ENCODE peak calls at places on chromosomes 6 and 20, in four cellular contexts. One of them, this sample, is unnamed.

GRCh38 chr6:113627480-113627879 is 229.7 kb upstream of the MARCKS start:
- DNase-seq in heart left ventricle: no peak
- DNase-seq in left ventricle myocardium inferior: no peak
- DNase-seq in Peyer's patch: no peak
- DNase-seq in this sample: no peak

GRCh38 chr20:20795721-20796120 is 83.3 kb upstream of the RALGAPA2 start:
- DNase-seq in heart left ventricle: no peak
- DNase-seq in left ventricle myocardium inferior: no peak
- DNase-seq in Peyer's patch: no peak
- DNase-seq in this sample: no peak

GRCh38 chr6:53495496-53495895 is 49.4 kb downstream of the GCLC start:
- DNase-seq in heart left ventricle: no peak
- DNase-seq in left ventricle myocardium inferior: no peak
- DNase-seq in Peyer's patch: no peak
- DNase-seq in this sample: no peak

GRCh38 chr6:124434416-124434815 is 527.8 kb upstream of the RNF217 start:
- DNase-seq in heart left ventricle: no peak
- DNase-seq in left ventricle myocardium inferior: no peak
- DNase-seq in Peyer's patch: no peak
- DNase-seq in this sample: no peak

GRCh38 chr6:72748759-72749158 is 126.9 kb downstream of the KCNQ5 start:
- DNase-seq in heart left ventricle: no peak
- DNase-seq in left ventricle myocardium inferior: no peak
- DNase-seq in Peyer's patch: no peak
- DNase-seq in this sample: no peak

GRCh38 chr6:36998723-36999466 is 6.6 kb upstream of the FGD2 start:
- DNase-seq in heart left ventricle: no peak
- DNase-seq in left ventricle myocardium inferior: no peak
- DNase-seq in Peyer's patch: no peak
- DNase-seq in this sample: no peak

GRCh38 chr6:49468042-49468441 is 4.9 kb downstream of the CENPQ start:
- DNase-seq in heart left ventricle: peak; percentile 39
- DNase-seq in left ventricle myocardium inferior: no peak
- DNase-seq in Peyer's patch: no peak
- DNase-seq in this sample: no peak

GRCh38 chr6:109738200-109738599 is 47.1 kb downstream of the FIG4 start:
- DNase-seq in heart left ventricle: no peak
- DNase-seq in left ventricle myocardium inferior: no peak
- DNase-seq in Peyer's patch: no peak
- DNase-seq in this sample: no peak

GRCh38 chr6:48101277-48101676 is 9.7 kb downstream of the PTCHD4 start:
- DNase-seq in heart left ventricle: no peak
- DNase-seq in left ventricle myocardium inferior: no peak
- DNase-seq in Peyer's patch: no peak
- DNase-seq in this sample: no peak

GRCh38 chr6:15504581-15505350 is 158.1 kb downstream of the DTNBP1 start:
- DNase-seq in heart left ventricle: peak; percentile 79
- DNase-seq in left ventricle myocardium inferior: peak; percentile 73
- DNase-seq in Peyer's patch: no peak
- DNase-seq in this sample: no peak

GRCh38 chr20:62512812-62513211 is 37.0 kb upstream of the GATA5 start:
- DNase-seq in heart left ventricle: no peak
- DNase-seq in left ventricle myocardium inferior: no peak
- DNase-seq in Peyer's patch: no peak
- DNase-seq in this sample: no peak

GRCh38 chr6:92369309-92369708 is 1050.0 kb downstream of the EPHA7 start:
- DNase-seq in heart left ventricle: no peak
- DNase-seq in left ventricle myocardium inferior: no peak
- DNase-seq in Peyer's patch: no peak
- DNase-seq in this sample: no peak

GRCh38 chr6:49713346-49713745 is at the start of gene CRISP2:
- DNase-seq in heart left ventricle: no peak
- DNase-seq in left ventricle myocardium inferior: no peak
- DNase-seq in Peyer's patch: no peak
- DNase-seq in this sample: no peak

GRCh38 chr20:400451-401275 is 7.4 kb upstream of the RBCK1 start:
- DNase-seq in heart left ventricle: no peak
- DNase-seq in left ventricle myocardium inferior: no peak
- DNase-seq in Peyer's patch: no peak
- DNase-seq in this sample: no peak

DNA sequence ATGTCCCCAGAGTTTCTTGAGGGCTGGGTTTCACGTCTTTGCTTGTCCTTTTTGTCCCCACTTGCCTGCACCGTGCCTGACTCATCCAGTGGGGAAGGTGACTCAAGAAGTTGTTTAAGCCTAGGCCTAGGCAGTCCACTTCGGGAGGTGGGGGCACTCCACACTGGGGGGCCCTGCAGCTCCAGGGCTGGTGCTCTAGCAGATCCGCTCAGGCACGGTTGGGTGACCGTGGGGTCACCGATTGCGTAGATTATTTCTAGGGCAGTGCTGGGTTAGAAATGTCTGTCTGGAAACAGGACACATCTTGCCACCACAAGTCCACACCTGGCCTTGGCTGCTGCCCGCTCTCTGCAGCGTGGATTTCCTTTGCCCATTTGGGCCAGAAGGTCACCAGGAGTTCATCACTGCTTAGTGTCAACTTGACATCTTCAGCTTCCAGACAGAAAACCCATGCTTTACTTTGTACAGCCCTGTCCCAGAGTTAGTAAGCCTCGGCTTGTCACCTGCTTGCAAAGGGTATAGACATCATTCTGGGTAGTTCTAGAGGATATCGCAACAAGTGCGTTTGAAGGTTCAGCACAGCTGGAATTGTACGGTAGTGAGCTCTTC is 13.6 kb upstream of the C20orf144 start:
- DNase-seq in heart left ventricle: no peak
- DNase-seq in left ventricle myocardium inferior: peak; percentile 13
- DNase-seq in Peyer's patch: no peak
- DNase-seq in this sample: no peak
- H3K36me3 ChIP-seq in heart left ventricle: peaks cover 8% of the 10 kb centered on the region
- H3K36me3 ChIP-seq in left ventricle myocardium inferior: peaks cover 27% of the 10 kb centered on the region
- H3K36me3 ChIP-seq in Peyer's patch: no peaks in the 10 kb centered on the region
- H3K36me3 ChIP-seq in this sample: peaks cover 6% of the 10 kb centered on the region

GRCh38 chr20:37492945-37493344 is 28.1 kb upstream of the NNAT start:
- DNase-seq in heart left ventricle: no peak
- DNase-seq in left ventricle myocardium inferior: no peak
- DNase-seq in Peyer's patch: no peak
- DNase-seq in this sample: no peak
- H3K27me3 ChIP-seq in heart left ventricle: no peaks in the 10 kb centered on the region
- H3K27me3 ChIP-seq in left ventricle myocardium inferior: no peaks in the 10 kb centered on the region
- H3K27me3 ChIP-seq in Peyer's patch: no peaks in the 10 kb centered on the region
- H3K27me3 ChIP-seq in this sample: no peaks in the 10 kb centered on the region

GRCh38 chr6:35048631-35049083 is 92.5 kb downstream of the TCP11 start:
- DNase-seq in heart left ventricle: no peak
- DNase-seq in left ventricle myocardium inferior: no peak
- DNase-seq in Peyer's patch: no peak
- DNase-seq in this sample: peak; percentile 42
- TF ChIP-seq CTCF in heart left ventricle: no peak
- TF ChIP-seq CTCF in left ventricle myocardium inferior: peak; percentile 33
- TF ChIP-seq CTCF in Peyer's patch: peak; percentile 3
- TF ChIP-seq CTCF in this sample: peak; percentile 22

GRCh38 chr6:158805698-158806373 is 13.3 kb downstream of the EZR start:
- DNase-seq in heart left ventricle: no peak
- DNase-seq in left ventricle myocardium inferior: no peak
- DNase-seq in Peyer's patch: peak; percentile 24
- DNase-seq in this sample: no peak

GRCh38 chr6:158808918-158809678 is 10.1 kb downstream of the EZR start:
- DNase-seq in heart left ventricle: no peak
- DNase-seq in left ventricle myocardium inferior: no peak
- DNase-seq in Peyer's patch: peak; percentile 82
- DNase-seq in this sample: peak; percentile 73

GRCh38 chr6:158807515-158808441 is 11.4 kb downstream of the EZR start:
- DNase-seq in heart left ventricle: no peak
- DNase-seq in left ventricle myocardium inferior: no peak
- DNase-seq in Peyer's patch: peak; percentile 18
- DNase-seq in this sample: no peak

GRCh38 chr6:158810149-158811095 is 8.7 kb downstream of the EZR start:
- DNase-seq in heart left ventricle: no peak
- DNase-seq in left ventricle myocardium inferior: no peak
- DNase-seq in Peyer's patch: peak; percentile 16
- DNase-seq in this sample: no peak

DNA sequence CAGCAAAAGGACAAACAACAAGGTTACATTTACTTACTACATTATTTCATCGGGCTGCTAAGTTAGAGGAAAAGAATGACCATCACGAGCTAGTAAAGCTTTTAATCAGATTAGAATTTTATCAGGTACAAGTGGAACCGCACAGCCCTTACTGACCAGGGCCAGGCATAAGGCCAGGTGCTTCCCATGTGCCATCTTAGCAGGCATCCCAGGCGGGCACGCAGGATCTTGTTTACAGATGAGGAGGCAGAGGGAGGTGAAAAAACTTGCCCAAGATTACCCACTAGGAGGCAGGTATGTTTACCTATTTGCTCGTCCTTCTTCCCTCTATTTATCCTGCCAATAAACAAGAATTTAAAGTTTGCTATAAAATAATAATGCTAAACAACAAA is 10.7 kb downstream of the EZR start:
- DNase-seq in heart left ventricle: no peak
- DNase-seq in left ventricle myocardium inferior: no peak
- DNase-seq in Peyer's patch: peak; percentile 29
- DNase-seq in this sample: no peak
- H3K36me3 ChIP-seq in heart left ventricle: no peaks in the 10 kb centered on the region
- H3K36me3 ChIP-seq in left ventricle myocardium inferior: peaks cover 8% of the 10 kb centered on the region
- H3K36me3 ChIP-seq in Peyer's patch: no peaks in the 10 kb centered on the region
- H3K36me3 ChIP-seq in this sample: no peaks in the 10 kb centered on the region

GRCh38 chr20:38673261-38673660 is 51.0 kb upstream of the SLC32A1 start:
- DNase-seq in heart left ventricle: no peak
- DNase-seq in left ventricle myocardium inferior: no peak
- DNase-seq in Peyer's patch: no peak
- DNase-seq in this sample: no peak
- H3K27me3 ChIP-seq in heart left ventricle: peaks cover 15% of the 10 kb centered on the region
- H3K27me3 ChIP-seq in left ventricle myocardium inferior: peaks cover 100% of the 10 kb centered on the region
- H3K27me3 ChIP-seq in Peyer's patch: no peaks in the 10 kb centered on the region
- H3K27me3 ChIP-seq in this sample: peaks cover 7% of the 10 kb centered on the region

GRCh38 chr6:88920777-88921728 is 42.4 kb downstream of the RNGTT start:
- DNase-seq in heart left ventricle: no peak
- DNase-seq in left ventricle myocardium inferior: no peak
- DNase-seq in Peyer's patch: no peak
- DNase-seq in this sample: no peak

GRCh38 chr6:88920088-88920487 is 43.3 kb downstream of the RNGTT start:
- DNase-seq in heart left ventricle: no peak
- DNase-seq in left ventricle myocardium inferior: no peak
- DNase-seq in Peyer's patch: no peak
- DNase-seq in this sample: no peak

GRCh38 chr6:88921734-88922133 is 41.7 kb downstream of the RNGTT start:
- DNase-seq in heart left ventricle: no peak
- DNase-seq in left ventricle myocardium inferior: no peak
- DNase-seq in Peyer's patch: no peak
- DNase-seq in this sample: no peak

GRCh38 chr6:88916615-88917198 is 46.7 kb downstream of the RNGTT start:
- DNase-seq in heart left ventricle: no peak
- DNase-seq in left ventricle myocardium inferior: no peak
- DNase-seq in Peyer's patch: no peak
- DNase-seq in this sample: no peak

DNA sequence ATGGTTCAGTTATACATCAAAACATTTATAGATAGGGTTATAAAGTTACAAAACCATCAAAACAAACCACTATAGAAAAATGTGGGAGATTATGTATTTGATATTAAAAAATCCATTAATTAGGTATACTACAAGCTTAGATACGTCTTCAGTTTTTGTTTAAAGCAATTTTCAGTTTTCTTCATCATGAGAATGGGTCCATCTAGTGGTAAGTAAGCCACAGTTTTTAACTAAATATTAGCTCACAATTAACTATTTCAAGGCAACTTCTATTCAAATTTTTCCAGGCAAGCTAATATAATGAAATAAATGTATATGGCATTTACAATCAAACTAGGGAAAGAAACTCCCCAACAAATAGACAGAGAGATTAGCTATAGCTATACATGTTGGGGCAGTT is 44.4 kb downstream of the RNGTT start:
- DNase-seq in heart left ventricle: no peak
- DNase-seq in left ventricle myocardium inferior: no peak
- DNase-seq in Peyer's patch: no peak
- DNase-seq in this sample: no peak
- TF ChIP-seq CTCF in heart left ventricle: no peak
- TF ChIP-seq CTCF in left ventricle myocardium inferior: no peak
- TF ChIP-seq CTCF in Peyer's patch: no peak
- TF ChIP-seq CTCF in this sample: no peak